ENCODE peak calls at places on chromosomes 1 and 21, in nine cellular contexts. K is psoas muscle; Y is left ventricle myocardium inferior; E is endodermal cell; W is GM06990; X is upper lobe of right lung; O is lower lobe of right lung; C is CD8-positive, alpha-beta T cell; U is MM.1S. P is an unnamed sample.

GRCh38 chr1:167774710-167775109 is 52.9 kb downstream of the MPZL1 start:
- DNase-seq in Y (no peak), X (no peak), C (no peak), O (no peak), W (no peak), U (no peak), K (no peak), E (no peak), P (no peak)

GRCh38 chr1:2031546-2032540 is 12.7 kb downstream of the GABRD start:
- DNase-seq in E (peak; percentile 64), K (no peak), Y (no peak), X (no peak), C (no peak), O (no peak), W (no peak), U (no peak), P (no peak)

GRCh38 chr1:201309420-201309819 is 26.1 kb downstream of the PKP1 start:
- DNase-seq in X (peak; percentile 80), C (no peak), U (peak; percentile 58), Y (peak; percentile 67), E (peak; percentile 92), O (peak; percentile 70), W (no peak), K (peak; percentile 92), P (no peak)

GRCh38 chr1:56146449-56146848 is 432.9 kb downstream of the PLPP3 start:
- DNase-seq in C (no peak), O (no peak), U (no peak), K (no peak), Y (no peak), W (no peak), X (no peak), E (no peak), P (no peak)

GRCh38 chr1:229440821-229441537 is 7.1 kb upstream of the ACTA1 start:
- DNase-seq in C (no peak), X (no peak), O (no peak), U (peak; percentile 90), Y (no peak), K (no peak), W (peak; percentile 79), E (peak; percentile 67), P (no peak)

GRCh38 chr1:162133566-162133965 is 64.1 kb downstream of the NOS1AP start:
- DNase-seq in X (no peak), K (no peak), Y (no peak), O (no peak), E (no peak), C (no peak), U (no peak), W (no peak), P (no peak)

GRCh38 chr1:151192047-151192446 is 2.0 kb upstream of the VPS72 start:
- DNase-seq in Y (no peak), O (no peak), C (no peak), U (no peak), X (no peak), K (peak; percentile 7), E (no peak), W (no peak), P (no peak)

GRCh38 chr1:229043111-229043510 is 227.8 kb upstream of the RAB4A start:
- DNase-seq in X (no peak), K (no peak), Y (no peak), E (no peak), W (no peak), C (no peak), O (no peak), U (no peak), P (no peak)

GRCh38 chr1:182667848-182668505 is 16.4 kb downstream of the RGS8 start:
- DNase-seq in O (no peak), U (no peak), W (no peak), Y (no peak), E (no peak), X (no peak), K (no peak), C (no peak), P (no peak)

GRCh38 chr1:47161298-47162040 is 24.2 kb downstream of the CYP4A22 start:
- DNase-seq in C (no peak), X (no peak), Y (no peak), K (no peak), E (no peak), U (no peak), W (no peak), O (no peak), P (no peak)

GRCh38 chr1:155320661-155321576 is at the start of gene RUSC1:
- DNase-seq in C (peak; percentile 75), E (peak; percentile 94), O (peak; percentile 84), U (no peak), W (peak; percentile 79), X (peak; percentile 86), Y (peak; percentile 89), K (peak; percentile 88), P (peak; percentile 91)

GRCh38 chr1:5223266-5223665 is 568.9 kb downstream of the AJAP1 start:
- DNase-seq in E (no peak), X (no peak), C (no peak), Y (no peak), K (no peak), O (no peak), W (no peak), U (no peak), P (no peak)

GRCh38 chr1:51410568-51411460 is 80.5 kb upstream of the TTC39A start:
- DNase-seq in K (no peak), O (no peak), U (no peak), E (no peak), W (peak; percentile 34), C (no peak), X (no peak), Y (no peak), P (no peak)

GRCh38 chr1:15272009-15272781 is 25.2 kb downstream of the FHAD1 start:
- DNase-seq in Y (peak; percentile 31), K (no peak), X (peak; percentile 72), W (no peak), E (peak; percentile 89), U (peak; percentile 73), O (peak; percentile 64), C (no peak), P (no peak)

GRCh38 chr21:45130324-45130774 is 56.0 kb downstream of the ADARB1 start:
- DNase-seq in X (no peak), O (no peak), E (no peak), Y (no peak), U (no peak), W (no peak), K (no peak), C (no peak), P (no peak)

DNA sequence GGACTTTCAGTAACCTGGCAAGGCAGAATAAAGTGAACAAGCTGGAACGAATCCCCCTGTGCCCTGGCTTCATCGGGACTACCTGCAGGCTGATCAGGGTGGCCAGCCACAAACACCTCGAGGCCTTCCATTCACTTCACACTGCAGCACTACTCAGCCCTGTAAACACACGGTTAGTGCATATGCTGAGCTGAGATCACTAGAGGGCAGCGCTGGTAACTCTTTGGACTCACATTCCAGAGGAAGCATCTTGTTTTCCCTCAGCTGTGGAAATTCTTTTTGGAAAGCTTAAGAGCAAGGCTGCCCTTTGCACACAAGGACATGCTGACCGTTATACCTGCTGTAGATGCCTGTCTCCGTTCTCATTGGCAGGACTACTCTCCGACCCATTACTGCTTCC is 32.1 kb downstream of the PCSK9 start:
- DNase-seq in Y (no peak), X (no peak), U (no peak), C (no peak), E (peak; percentile 87), W (no peak), O (no peak), K (no peak), P (no peak)
- TF ChIP-seq CTCF in Y (peak; percentile 36), X (peak; percentile 16), U (peak; percentile 33), C (no peak), E (peak; percentile 73), W (peak; percentile 50), O (no peak), K (peak; percentile 5), P (no peak)

DNA sequence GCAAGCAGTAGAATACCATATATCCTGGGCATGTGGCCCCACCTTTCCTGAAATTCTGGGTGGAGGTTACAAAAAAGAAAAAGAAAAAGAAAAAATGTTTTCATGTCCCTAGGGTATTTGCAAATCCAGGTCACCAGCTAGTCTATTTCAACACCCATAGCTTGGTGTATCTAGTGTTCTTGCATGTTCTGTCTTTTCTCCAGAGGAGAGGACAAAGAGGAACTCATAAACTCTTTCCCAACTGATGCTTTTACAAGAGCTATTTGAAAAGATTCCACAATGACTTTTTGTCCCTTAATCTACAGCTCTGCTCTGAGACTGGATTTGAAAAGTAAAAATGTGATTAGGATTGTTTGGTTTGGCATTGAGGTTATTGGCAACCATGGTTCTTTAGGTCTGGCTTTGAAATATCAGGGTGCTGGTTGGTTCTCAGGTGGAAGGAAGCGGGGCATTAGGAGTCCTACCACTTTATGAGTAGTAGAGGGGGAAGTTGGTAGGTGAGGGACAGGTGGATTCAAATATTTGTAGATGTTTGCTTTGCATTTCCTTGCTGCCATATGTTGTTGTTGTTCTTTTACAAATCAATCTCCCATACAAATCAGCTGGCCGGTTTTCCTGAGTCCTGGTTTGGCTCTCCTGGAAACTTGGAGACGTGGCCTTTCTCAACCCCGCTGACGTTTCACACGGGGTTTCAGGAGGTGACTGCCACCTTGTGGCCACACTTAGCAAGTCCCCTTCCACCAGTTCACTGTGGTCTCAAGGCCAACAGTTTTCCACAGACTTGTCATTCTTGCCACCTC is 126.7 kb upstream of the KIAA0040 start:
- DNase-seq in U (peak; percentile 83), E (peak; percentile 90), Y (peak; percentile 73), C (peak; percentile 73), W (peak; percentile 22), O (peak; percentile 73), K (peak; percentile 87), X (peak; percentile 80), P (peak; percentile 83)
- H3K4me3 ChIP-seq in U (no peak overlapping the region), E (no peak overlapping the region), Y (no peak overlapping the region), C (no peak overlapping the region), W (no peak overlapping the region), O (no peak overlapping the region), K (no peak overlapping the region), X (no peak overlapping the region), P (no peak overlapping the region)

DNA sequence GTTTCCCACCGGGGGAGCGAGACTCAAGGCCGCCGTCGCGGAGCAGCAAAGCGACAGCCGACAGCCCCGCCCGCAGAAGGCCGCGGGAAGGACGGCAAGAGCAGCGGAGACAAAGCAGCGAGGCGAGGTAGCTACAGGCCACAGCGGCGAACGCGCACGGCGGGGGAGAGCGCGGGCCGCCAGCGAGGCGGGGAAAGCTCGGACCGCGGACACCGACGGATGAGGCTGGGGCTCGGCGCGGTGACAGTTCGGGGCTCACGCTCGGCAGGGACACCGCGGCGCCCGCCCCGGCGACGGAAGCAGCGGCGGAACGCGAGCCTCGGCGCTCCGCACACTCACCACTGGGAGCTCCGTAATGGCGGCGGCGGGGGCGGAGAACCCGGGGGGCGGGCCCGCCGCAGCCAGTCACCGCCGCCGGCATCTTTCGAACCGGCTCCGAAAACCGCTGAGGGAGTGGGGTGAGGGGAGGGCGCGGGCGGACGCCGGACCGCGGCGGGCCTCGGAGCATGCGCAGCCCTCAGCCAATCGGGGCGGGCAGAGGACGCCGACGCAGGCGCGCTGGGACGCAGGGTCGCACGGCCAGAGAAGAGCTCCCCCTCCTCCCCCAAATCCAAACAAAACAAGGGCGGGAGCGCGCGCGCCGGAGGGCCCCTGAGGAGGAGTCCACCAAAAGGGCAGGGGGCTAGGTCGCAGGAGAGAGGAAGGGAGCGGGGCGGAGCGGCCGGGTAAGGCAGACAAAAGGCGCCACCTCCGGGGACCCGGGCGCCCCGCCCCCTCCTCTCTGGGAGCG is 602 bp downstream of the HP1BP3 start:
- DNase-seq in K (peak; percentile 98), W (peak; percentile 98), O (peak; percentile 96), E (peak; percentile 98), X (peak; percentile 98), C (peak; percentile 94), U (peak; percentile 95), Y (peak; percentile 94), P (peak; percentile 94)
- TF ChIP-seq CTCF in K (no peak), W (no peak), O (no peak), E (no peak), X (no peak), C (no peak), U (no peak), Y (no peak), P (no peak)

GRCh38 chr1:32980080-32980479 is 15.5 kb upstream of the RNF19B start:
- DNase-seq in X (no peak), W (no peak), E (no peak), C (no peak), U (no peak), K (no peak), Y (no peak), O (no peak), P (no peak)
- H3K4me3 ChIP-seq in X (no peak overlapping the region), W (no peak overlapping the region), E (no peak overlapping the region), C (no peak overlapping the region), U (no peak overlapping the region), K (no peak overlapping the region), Y (no peak overlapping the region), O (no peak overlapping the region), P (no peak overlapping the region)